ENCODE peak calls at places on chromosomes 4 and X, in ten cellular contexts. One of them, this sample, is unnamed.

GRCh38 chr4:102606846-102607440 is 105.8 kb downstream of the NFKB1 start:
- DNase-seq in tibial artery: no peak
- DNase-seq in WERI-Rb-1: no peak
- DNase-seq in HFF-Myc: no peak
- DNase-seq in epithelial cell of proximal tubule: no peak
- DNase-seq in Panc1: no peak
- DNase-seq in endothelial cell of umbilical vein: no peak
- DNase-seq in dorsolateral prefrontal cortex: no peak
- DNase-seq in kidney: no peak
- DNase-seq in brain microvascular endothelial cell: no peak
- DNase-seq in this sample: no peak

GRCh38 chr4:84648185-84648584 is 65.3 kb downstream of the CDS1 start:
- DNase-seq in tibial artery: no peak
- DNase-seq in WERI-Rb-1: no peak
- DNase-seq in HFF-Myc: no peak
- DNase-seq in epithelial cell of proximal tubule: no peak
- DNase-seq in Panc1: no peak
- DNase-seq in endothelial cell of umbilical vein: no peak
- DNase-seq in dorsolateral prefrontal cortex: no peak
- DNase-seq in kidney: no peak
- DNase-seq in brain microvascular endothelial cell: no peak
- DNase-seq in this sample: no peak

GRCh38 chr4:53089940-53090729 is 228.0 kb downstream of the RASL11B start:
- DNase-seq in tibial artery: no peak
- DNase-seq in WERI-Rb-1: no peak
- DNase-seq in HFF-Myc: no peak
- DNase-seq in epithelial cell of proximal tubule: no peak
- DNase-seq in Panc1: no peak
- DNase-seq in endothelial cell of umbilical vein: no peak
- DNase-seq in dorsolateral prefrontal cortex: no peak
- DNase-seq in kidney: no peak
- DNase-seq in brain microvascular endothelial cell: no peak
- DNase-seq in this sample: peak

GRCh38 chr4:25154594-25155265 is 5.5 kb downstream of the SEPSECS start:
- DNase-seq in tibial artery: no peak
- DNase-seq in WERI-Rb-1: no peak
- DNase-seq in HFF-Myc: no peak
- DNase-seq in epithelial cell of proximal tubule: no peak
- DNase-seq in Panc1: no peak
- DNase-seq in endothelial cell of umbilical vein: no peak
- DNase-seq in dorsolateral prefrontal cortex: no peak
- DNase-seq in kidney: no peak
- DNase-seq in brain microvascular endothelial cell: no peak
- DNase-seq in this sample: no peak

GRCh38 chr4:158809611-158810486 is 41.0 kb downstream of the FNIP2 start:
- DNase-seq in tibial artery: peak
- DNase-seq in WERI-Rb-1: no peak
- DNase-seq in HFF-Myc: peak
- DNase-seq in epithelial cell of proximal tubule: peak
- DNase-seq in Panc1: peak
- DNase-seq in endothelial cell of umbilical vein: peak
- DNase-seq in dorsolateral prefrontal cortex: no peak
- DNase-seq in kidney: no peak
- DNase-seq in brain microvascular endothelial cell: peak
- DNase-seq in this sample: peak

GRCh38 chr4:55733874-55734437 is 85.6 kb upstream of the EXOC1L start:
- DNase-seq in tibial artery: peak
- DNase-seq in WERI-Rb-1: no peak
- DNase-seq in HFF-Myc: peak
- DNase-seq in epithelial cell of proximal tubule: peak
- DNase-seq in Panc1: no peak
- DNase-seq in endothelial cell of umbilical vein: peak
- DNase-seq in dorsolateral prefrontal cortex: no peak
- DNase-seq in kidney: peak
- DNase-seq in brain microvascular endothelial cell: peak
- DNase-seq in this sample: no peak

GRCh38 chr4:140157341-140157740 is 3.4 kb upstream of the MAML3 start:
- DNase-seq in tibial artery: no peak
- DNase-seq in WERI-Rb-1: no peak
- DNase-seq in HFF-Myc: no peak
- DNase-seq in epithelial cell of proximal tubule: no peak
- DNase-seq in Panc1: no peak
- DNase-seq in endothelial cell of umbilical vein: no peak
- DNase-seq in dorsolateral prefrontal cortex: no peak
- DNase-seq in kidney: no peak
- DNase-seq in brain microvascular endothelial cell: no peak
- DNase-seq in this sample: no peak

GRCh38 chrX:4239650-4240540 is 526.4 kb upstream of the PRKX start:
- DNase-seq in tibial artery: no peak
- DNase-seq in WERI-Rb-1: no peak
- DNase-seq in HFF-Myc: no peak
- DNase-seq in epithelial cell of proximal tubule: no peak
- DNase-seq in Panc1: no peak
- DNase-seq in endothelial cell of umbilical vein: no peak
- DNase-seq in dorsolateral prefrontal cortex: no peak
- DNase-seq in kidney: no peak
- DNase-seq in brain microvascular endothelial cell: no peak
- DNase-seq in this sample: no peak

GRCh38 chr4:23945521-23946017 is 55.7 kb upstream of the PPARGC1A start:
- DNase-seq in tibial artery: peak
- DNase-seq in WERI-Rb-1: no peak
- DNase-seq in HFF-Myc: peak
- DNase-seq in epithelial cell of proximal tubule: peak
- DNase-seq in Panc1: no peak
- DNase-seq in endothelial cell of umbilical vein: no peak
- DNase-seq in dorsolateral prefrontal cortex: no peak
- DNase-seq in kidney: peak
- DNase-seq in brain microvascular endothelial cell: peak
- DNase-seq in this sample: peak

GRCh38 chr4:187127456-187127855 is 403.8 kb upstream of the FAT1 start:
- DNase-seq in tibial artery: no peak
- DNase-seq in WERI-Rb-1: no peak
- DNase-seq in HFF-Myc: no peak
- DNase-seq in epithelial cell of proximal tubule: no peak
- DNase-seq in Panc1: no peak
- DNase-seq in endothelial cell of umbilical vein: no peak
- DNase-seq in dorsolateral prefrontal cortex: no peak
- DNase-seq in kidney: no peak
- DNase-seq in brain microvascular endothelial cell: no peak
- DNase-seq in this sample: no peak

GRCh38 chrX:136121788-136122187 is 25.5 kb upstream of the FHL1 start:
- DNase-seq in tibial artery: no peak
- DNase-seq in WERI-Rb-1: no peak
- DNase-seq in HFF-Myc: no peak
- DNase-seq in epithelial cell of proximal tubule: no peak
- DNase-seq in Panc1: no peak
- DNase-seq in endothelial cell of umbilical vein: no peak
- DNase-seq in dorsolateral prefrontal cortex: no peak
- DNase-seq in kidney: no peak
- DNase-seq in brain microvascular endothelial cell: no peak
- DNase-seq in this sample: no peak

GRCh38 chrX:108399427-108400165 is 38.6 kb downstream of the COL4A6 start:
- DNase-seq in tibial artery: no peak
- DNase-seq in WERI-Rb-1: no peak
- DNase-seq in HFF-Myc: no peak
- DNase-seq in epithelial cell of proximal tubule: no peak
- DNase-seq in Panc1: no peak
- DNase-seq in endothelial cell of umbilical vein: peak
- DNase-seq in dorsolateral prefrontal cortex: no peak
- DNase-seq in kidney: no peak
- DNase-seq in brain microvascular endothelial cell: peak
- DNase-seq in this sample: peak

GRCh38 chr4:91243132-91243531 is 1060.6 kb upstream of the GRID2 start:
- DNase-seq in tibial artery: no peak
- DNase-seq in WERI-Rb-1: no peak
- DNase-seq in HFF-Myc: no peak
- DNase-seq in epithelial cell of proximal tubule: peak
- DNase-seq in Panc1: no peak
- DNase-seq in endothelial cell of umbilical vein: no peak
- DNase-seq in dorsolateral prefrontal cortex: no peak
- DNase-seq in kidney: no peak
- DNase-seq in brain microvascular endothelial cell: no peak
- DNase-seq in this sample: no peak

DNA sequence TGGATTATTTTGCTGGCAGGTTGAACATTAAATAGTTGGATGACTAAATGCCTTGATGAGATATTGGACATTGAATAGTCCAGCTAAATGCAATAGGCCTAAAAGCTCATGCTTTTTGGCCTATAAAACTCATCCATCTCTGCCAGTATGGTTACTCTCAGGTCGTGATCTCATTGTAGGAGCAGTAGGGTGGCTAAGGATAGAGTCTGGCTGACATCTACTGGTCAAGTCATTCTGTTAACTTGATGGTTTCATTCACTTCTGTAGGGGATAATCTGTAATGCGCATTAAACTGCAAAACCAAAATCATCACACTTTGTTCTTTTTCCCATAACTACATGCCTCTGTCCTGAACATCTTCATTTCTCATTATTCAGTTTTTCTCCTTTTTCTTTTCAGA is 227.0 kb downstream of the DKK2 start:
- DNase-seq in tibial artery: no peak
- DNase-seq in WERI-Rb-1: peak
- DNase-seq in HFF-Myc: peak
- DNase-seq in epithelial cell of proximal tubule: peak
- DNase-seq in Panc1: no peak
- DNase-seq in endothelial cell of umbilical vein: peak
- DNase-seq in dorsolateral prefrontal cortex: no peak
- DNase-seq in kidney: no peak
- DNase-seq in brain microvascular endothelial cell: peak
- DNase-seq in this sample: no peak
- TF ChIP-seq CTCF in tibial artery: peak
- TF ChIP-seq CTCF in WERI-Rb-1: peak
- TF ChIP-seq CTCF in HFF-Myc: peak
- TF ChIP-seq CTCF in epithelial cell of proximal tubule: peak
- TF ChIP-seq CTCF in Panc1: peak
- TF ChIP-seq CTCF in endothelial cell of umbilical vein: peak
- TF ChIP-seq CTCF in dorsolateral prefrontal cortex: peak
- TF ChIP-seq CTCF in kidney: peak
- TF ChIP-seq CTCF in brain microvascular endothelial cell: peak
- TF ChIP-seq CTCF in this sample: peak

DNA sequence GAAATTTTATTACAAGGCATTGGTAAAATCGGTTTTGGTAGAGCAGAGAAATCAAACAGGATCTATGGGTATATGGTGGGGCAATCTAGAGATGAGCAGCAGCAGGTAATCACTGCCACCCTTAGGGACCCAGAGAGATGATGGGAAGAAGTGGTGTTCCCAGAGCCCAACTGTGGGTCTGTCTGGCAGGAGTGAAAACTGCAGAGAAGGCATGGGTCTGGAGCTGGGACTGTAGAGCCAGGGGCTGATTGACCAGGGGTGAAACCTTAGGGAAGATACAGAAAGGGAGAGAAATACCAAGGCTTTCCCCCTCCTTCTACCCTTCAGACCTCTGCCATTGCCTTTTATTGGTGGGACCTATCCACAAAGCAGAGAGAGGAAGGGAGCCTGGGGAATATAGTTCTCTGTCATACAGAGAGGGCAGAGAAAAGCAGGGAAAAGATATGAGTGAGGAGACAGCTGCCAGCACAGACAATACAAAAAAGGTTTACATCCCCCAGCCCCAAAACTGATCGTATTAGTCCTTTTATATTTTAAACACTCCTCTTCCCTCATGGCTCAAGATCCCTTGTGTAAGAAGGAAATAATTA is 28.7 kb downstream of the PDLIM5 start:
- DNase-seq in tibial artery: no peak
- DNase-seq in WERI-Rb-1: no peak
- DNase-seq in HFF-Myc: no peak
- DNase-seq in epithelial cell of proximal tubule: no peak
- DNase-seq in Panc1: no peak
- DNase-seq in endothelial cell of umbilical vein: no peak
- DNase-seq in dorsolateral prefrontal cortex: no peak
- DNase-seq in kidney: no peak
- DNase-seq in brain microvascular endothelial cell: no peak
- DNase-seq in this sample: no peak
- H3K4me3 ChIP-seq in tibial artery: no peak
- H3K4me3 ChIP-seq in WERI-Rb-1: no peak
- H3K4me3 ChIP-seq in HFF-Myc: no peak
- H3K4me3 ChIP-seq in epithelial cell of proximal tubule: no peak
- H3K4me3 ChIP-seq in Panc1: no peak
- H3K4me3 ChIP-seq in endothelial cell of umbilical vein: no peak
- H3K4me3 ChIP-seq in dorsolateral prefrontal cortex: no peak
- H3K4me3 ChIP-seq in kidney: no peak
- H3K4me3 ChIP-seq in brain microvascular endothelial cell: no peak
- H3K4me3 ChIP-seq in this sample: no peak

GRCh38 chrX:47361538-47362511 is 8.6 kb upstream of the ZNF157 start:
- DNase-seq in tibial artery: peak
- DNase-seq in WERI-Rb-1: peak
- DNase-seq in HFF-Myc: peak
- DNase-seq in epithelial cell of proximal tubule: peak
- DNase-seq in Panc1: no peak
- DNase-seq in endothelial cell of umbilical vein: peak
- DNase-seq in dorsolateral prefrontal cortex: peak
- DNase-seq in kidney: peak
- DNase-seq in brain microvascular endothelial cell: peak
- DNase-seq in this sample: peak
- TF ChIP-seq CTCF in tibial artery: no peak
- TF ChIP-seq CTCF in WERI-Rb-1: no peak
- TF ChIP-seq CTCF in HFF-Myc: no peak
- TF ChIP-seq CTCF in epithelial cell of proximal tubule: peak
- TF ChIP-seq CTCF in Panc1: no peak
- TF ChIP-seq CTCF in endothelial cell of umbilical vein: no peak
- TF ChIP-seq CTCF in dorsolateral prefrontal cortex: peak
- TF ChIP-seq CTCF in kidney: peak
- TF ChIP-seq CTCF in brain microvascular endothelial cell: peak
- TF ChIP-seq CTCF in this sample: peak

DNA sequence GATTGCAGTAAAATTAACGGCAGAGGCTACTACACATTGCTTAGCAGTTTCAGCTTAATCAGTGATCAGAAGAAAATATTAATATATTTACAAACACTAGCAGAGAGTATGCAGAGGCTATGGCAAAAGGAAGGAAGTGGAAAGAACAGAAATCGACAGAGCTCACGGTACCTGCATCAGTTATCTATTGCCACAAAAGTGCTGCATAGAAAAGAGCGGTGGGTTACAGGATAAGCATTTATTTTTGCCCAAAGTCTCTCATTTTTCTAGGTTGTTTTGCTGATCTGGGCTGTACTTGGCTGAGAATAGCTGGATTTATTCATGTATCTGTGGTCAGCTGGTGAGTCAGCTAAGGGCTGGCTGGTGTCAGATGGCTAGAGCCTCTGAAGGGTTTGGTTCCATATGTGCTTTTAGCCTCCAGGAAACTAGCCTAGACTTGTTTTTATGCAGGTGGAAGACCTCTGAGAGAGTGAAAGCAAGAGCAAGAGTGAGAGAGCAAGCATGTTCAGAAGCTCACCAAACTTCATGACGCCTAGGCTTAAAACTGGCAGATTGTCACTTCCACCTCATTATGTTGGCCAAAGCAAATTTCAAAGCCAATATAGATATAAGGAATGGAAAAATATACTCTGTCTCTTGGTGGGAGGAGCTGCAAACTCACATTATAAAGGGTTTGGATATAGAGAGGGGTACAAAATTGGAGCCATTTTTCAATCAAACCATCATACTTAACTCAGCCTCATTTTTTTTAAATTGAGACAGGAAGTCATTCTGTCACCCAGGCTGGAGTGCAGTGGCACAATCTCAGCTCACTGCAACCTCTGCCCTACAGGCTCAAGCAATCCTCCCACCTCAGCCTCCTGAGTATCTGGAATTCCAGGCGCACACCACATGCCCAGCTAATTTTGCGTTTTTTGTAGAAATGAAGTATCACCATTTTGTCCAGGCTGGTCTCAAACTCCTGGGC is 153.2 kb upstream of the RPL34 start:
- DNase-seq in tibial artery: no peak
- DNase-seq in WERI-Rb-1: peak
- DNase-seq in HFF-Myc: peak
- DNase-seq in epithelial cell of proximal tubule: peak
- DNase-seq in Panc1: no peak
- DNase-seq in endothelial cell of umbilical vein: no peak
- DNase-seq in dorsolateral prefrontal cortex: no peak
- DNase-seq in kidney: no peak
- DNase-seq in brain microvascular endothelial cell: peak
- DNase-seq in this sample: peak
- H3K4me3 ChIP-seq in tibial artery: no peak
- H3K4me3 ChIP-seq in WERI-Rb-1: no peak
- H3K4me3 ChIP-seq in HFF-Myc: no peak
- H3K4me3 ChIP-seq in epithelial cell of proximal tubule: no peak
- H3K4me3 ChIP-seq in Panc1: no peak
- H3K4me3 ChIP-seq in endothelial cell of umbilical vein: no peak
- H3K4me3 ChIP-seq in dorsolateral prefrontal cortex: no peak
- H3K4me3 ChIP-seq in kidney: no peak
- H3K4me3 ChIP-seq in brain microvascular endothelial cell: no peak
- H3K4me3 ChIP-seq in this sample: no peak

This sample was measured in AG09309.